ENCODE peak calls at places on chromosomes 7 and 10, in eight cellular contexts. One of them, this sample, is unnamed.
A peak's percentile ranks its signal among the peaks of the same experiment; 100 is the strongest.

GRCh38 chr10:63862860-63863259 is 341.7 kb downstream of the REEP3 start:
- DNase-seq in sciatic nerve: no peak
- DNase-seq in T-helper 2 cell: no peak
- DNase-seq in H4: no peak
- DNase-seq in gastrocnemius medialis: no peak
- DNase-seq in RPMI7951: no peak
- DNase-seq in NCI-H2107: no peak
- DNase-seq in heart right ventricle: no peak
- DNase-seq in this sample: no peak

GRCh38 chr10:117670116-117670515 is 127.6 kb downstream of the EMX2 start:
- DNase-seq in NCI-H2107: no peak
- DNase-seq in heart right ventricle: no peak
- DNase-seq in RPMI7951: no peak
- DNase-seq in H4: no peak
- DNase-seq in T-helper 2 cell: no peak
- DNase-seq in gastrocnemius medialis: no peak
- DNase-seq in sciatic nerve: no peak
- DNase-seq in this sample: no peak

GRCh38 chr7:44307301-44307900 is 18.0 kb downstream of the CAMK2B start:
- DNase-seq in sciatic nerve: peak; percentile 56
- DNase-seq in gastrocnemius medialis: no peak
- DNase-seq in heart right ventricle: no peak
- DNase-seq in RPMI7951: peak; percentile 96
- DNase-seq in T-helper 2 cell: no peak
- DNase-seq in NCI-H2107: no peak
- DNase-seq in H4: peak; percentile 99
- DNase-seq in this sample: no peak

GRCh38 chr10:31929260-31929985 is 792 bp upstream of the ARHGAP12 start:
- DNase-seq in NCI-H2107: no peak
- DNase-seq in RPMI7951: peak; percentile 63
- DNase-seq in heart right ventricle: peak; percentile 45
- DNase-seq in T-helper 2 cell: peak; percentile 18
- DNase-seq in gastrocnemius medialis: peak; percentile 58
- DNase-seq in sciatic nerve: peak; percentile 76
- DNase-seq in H4: peak; percentile 19
- DNase-seq in this sample: peak; percentile 85

GRCh38 chr10:4176500-4177281 is 391.7 kb upstream of the KLF6 start:
- DNase-seq in T-helper 2 cell: no peak
- DNase-seq in sciatic nerve: no peak
- DNase-seq in heart right ventricle: no peak
- DNase-seq in NCI-H2107: no peak
- DNase-seq in H4: no peak
- DNase-seq in RPMI7951: no peak
- DNase-seq in gastrocnemius medialis: no peak
- DNase-seq in this sample: no peak

GRCh38 chr7:99562832-99563231 is 4.4 kb downstream of the ZNF655 start:
- DNase-seq in H4: peak; percentile 97
- DNase-seq in heart right ventricle: no peak
- DNase-seq in NCI-H2107: no peak
- DNase-seq in gastrocnemius medialis: peak; percentile 27
- DNase-seq in sciatic nerve: no peak
- DNase-seq in T-helper 2 cell: no peak
- DNase-seq in RPMI7951: peak; percentile 99
- DNase-seq in this sample: no peak

GRCh38 chr10:133162910-133163856 is 3.2 kb downstream of the KNDC1 start:
- DNase-seq in heart right ventricle: no peak
- DNase-seq in T-helper 2 cell: no peak
- DNase-seq in gastrocnemius medialis: no peak
- DNase-seq in RPMI7951: no peak
- DNase-seq in H4: no peak
- DNase-seq in NCI-H2107: no peak
- DNase-seq in sciatic nerve: peak; percentile 45
- DNase-seq in this sample: peak; percentile 36

GRCh38 chr7:6578114-6579084 is 1.1 kb downstream of the ZDHHC4 start:
- DNase-seq in H4: no peak
- DNase-seq in sciatic nerve: no peak
- DNase-seq in gastrocnemius medialis: no peak
- DNase-seq in heart right ventricle: no peak
- DNase-seq in NCI-H2107: no peak
- DNase-seq in T-helper 2 cell: no peak
- DNase-seq in RPMI7951: no peak
- DNase-seq in this sample: no peak

GRCh38 chr10:101042118-101042517 is 11.1 kb downstream of the SFXN3 start:
- DNase-seq in NCI-H2107: no peak
- DNase-seq in H4: no peak
- DNase-seq in T-helper 2 cell: no peak
- DNase-seq in heart right ventricle: no peak
- DNase-seq in sciatic nerve: no peak
- DNase-seq in gastrocnemius medialis: no peak
- DNase-seq in RPMI7951: no peak
- DNase-seq in this sample: no peak

GRCh38 chr10:126090911-126091728 is 194.8 kb downstream of the FANK1 start:
- DNase-seq in H4: peak; percentile 67
- DNase-seq in RPMI7951: peak; percentile 96
- DNase-seq in NCI-H2107: no peak
- DNase-seq in heart right ventricle: no peak
- DNase-seq in gastrocnemius medialis: no peak
- DNase-seq in T-helper 2 cell: no peak
- DNase-seq in sciatic nerve: no peak
- DNase-seq in this sample: no peak

GRCh38 chr7:98051118-98051744 is 55.4 kb upstream of the LMTK2 start:
- DNase-seq in H4: no peak
- DNase-seq in gastrocnemius medialis: no peak
- DNase-seq in heart right ventricle: no peak
- DNase-seq in sciatic nerve: no peak
- DNase-seq in RPMI7951: no peak
- DNase-seq in T-helper 2 cell: peak; percentile 13
- DNase-seq in NCI-H2107: peak; percentile 42
- DNase-seq in this sample: no peak

GRCh38 chr10:47050618-47051455 is 139.6 kb downstream of the PTPN20 start:
- DNase-seq in gastrocnemius medialis: no peak
- DNase-seq in NCI-H2107: no peak
- DNase-seq in RPMI7951: no peak
- DNase-seq in heart right ventricle: no peak
- DNase-seq in H4: no peak
- DNase-seq in sciatic nerve: peak; percentile 52
- DNase-seq in T-helper 2 cell: no peak
- DNase-seq in this sample: no peak

GRCh38 chr7:97118306-97118917 is 914 bp downstream of the SDHAF3 start:
- DNase-seq in RPMI7951: no peak
- DNase-seq in heart right ventricle: no peak
- DNase-seq in T-helper 2 cell: no peak
- DNase-seq in gastrocnemius medialis: no peak
- DNase-seq in NCI-H2107: no peak
- DNase-seq in sciatic nerve: no peak
- DNase-seq in H4: no peak
- DNase-seq in this sample: no peak

GRCh38 chr10:14623931-14624330 is 150.8 kb downstream of the FAM107B start:
- DNase-seq in heart right ventricle: no peak
- DNase-seq in sciatic nerve: no peak
- DNase-seq in gastrocnemius medialis: no peak
- DNase-seq in T-helper 2 cell: no peak
- DNase-seq in RPMI7951: no peak
- DNase-seq in H4: no peak
- DNase-seq in NCI-H2107: peak; percentile 14
- DNase-seq in this sample: no peak

GRCh38 chr10:43024942-43025700 is 51.7 kb upstream of the RET start:
- DNase-seq in NCI-H2107: no peak
- DNase-seq in H4: no peak
- DNase-seq in T-helper 2 cell: no peak
- DNase-seq in RPMI7951: no peak
- DNase-seq in sciatic nerve: no peak
- DNase-seq in gastrocnemius medialis: no peak
- DNase-seq in heart right ventricle: no peak
- DNase-seq in this sample: no peak

GRCh38 chr7:42214063-42214679 is 22.8 kb downstream of the GLI3 start:
- DNase-seq in sciatic nerve: no peak
- DNase-seq in RPMI7951: no peak
- DNase-seq in H4: no peak
- DNase-seq in gastrocnemius medialis: no peak
- DNase-seq in heart right ventricle: no peak
- DNase-seq in T-helper 2 cell: no peak
- DNase-seq in NCI-H2107: no peak
- DNase-seq in this sample: no peak

GRCh38 chr7:29345590-29345989 is 151.0 kb downstream of the CHN2 start:
- DNase-seq in sciatic nerve: no peak
- DNase-seq in RPMI7951: peak; percentile 15
- DNase-seq in gastrocnemius medialis: no peak
- DNase-seq in NCI-H2107: no peak
- DNase-seq in heart right ventricle: peak; percentile 41
- DNase-seq in H4: peak; percentile 50
- DNase-seq in T-helper 2 cell: no peak
- DNase-seq in this sample: no peak

GRCh38 chr7:52088008-52088787 is 771.6 kb upstream of the COBL start:
- DNase-seq in T-helper 2 cell: no peak
- DNase-seq in heart right ventricle: peak; percentile 11
- DNase-seq in RPMI7951: no peak
- DNase-seq in H4: no peak
- DNase-seq in NCI-H2107: no peak
- DNase-seq in sciatic nerve: no peak
- DNase-seq in gastrocnemius medialis: no peak
- DNase-seq in this sample: no peak

GRCh38 chr7:43123457-43123856 is 11.0 kb downstream of the HECW1 start:
- DNase-seq in gastrocnemius medialis: no peak
- DNase-seq in RPMI7951: no peak
- DNase-seq in T-helper 2 cell: no peak
- DNase-seq in NCI-H2107: no peak
- DNase-seq in sciatic nerve: no peak
- DNase-seq in heart right ventricle: no peak
- DNase-seq in H4: no peak
- DNase-seq in this sample: no peak

GRCh38 chr7:87870471-87870870 is 5.7 kb downstream of the SLC25A40 start:
- DNase-seq in gastrocnemius medialis: no peak
- DNase-seq in heart right ventricle: no peak
- DNase-seq in NCI-H2107: no peak
- DNase-seq in sciatic nerve: no peak
- DNase-seq in RPMI7951: no peak
- DNase-seq in H4: no peak
- DNase-seq in T-helper 2 cell: no peak
- DNase-seq in this sample: no peak

GRCh38 chr10:95336702-95337101 is 45.9 kb upstream of the PDLIM1 start:
- DNase-seq in RPMI7951: no peak
- DNase-seq in T-helper 2 cell: no peak
- DNase-seq in NCI-H2107: no peak
- DNase-seq in heart right ventricle: no peak
- DNase-seq in gastrocnemius medialis: no peak
- DNase-seq in H4: no peak
- DNase-seq in sciatic nerve: no peak
- DNase-seq in this sample: no peak

GRCh38 chr10:7264313-7264741 is 146.5 kb downstream of the SFMBT2 start:
- DNase-seq in T-helper 2 cell: no peak
- DNase-seq in NCI-H2107: no peak
- DNase-seq in gastrocnemius medialis: no peak
- DNase-seq in RPMI7951: peak; percentile 3
- DNase-seq in sciatic nerve: no peak
- DNase-seq in heart right ventricle: no peak
- DNase-seq in H4: no peak
- DNase-seq in this sample: no peak

GRCh38 chr7:74033372-74034311 is 5.7 kb downstream of the ELN start:
- DNase-seq in gastrocnemius medialis: no peak
- DNase-seq in heart right ventricle: peak; percentile 86
- DNase-seq in sciatic nerve: no peak
- DNase-seq in RPMI7951: peak; percentile 93
- DNase-seq in T-helper 2 cell: no peak
- DNase-seq in NCI-H2107: no peak
- DNase-seq in H4: no peak
- DNase-seq in this sample: peak; percentile 92

GRCh38 chr10:35907548-35907947 is 265.5 kb upstream of the FZD8 start:
- DNase-seq in gastrocnemius medialis: no peak
- DNase-seq in H4: no peak
- DNase-seq in sciatic nerve: no peak
- DNase-seq in NCI-H2107: no peak
- DNase-seq in T-helper 2 cell: no peak
- DNase-seq in RPMI7951: no peak
- DNase-seq in heart right ventricle: no peak
- DNase-seq in this sample: no peak

GRCh38 chr7:143177374-143178119 is 5.7 kb upstream of the TAS2R39 start:
- DNase-seq in RPMI7951: no peak
- DNase-seq in sciatic nerve: no peak
- DNase-seq in heart right ventricle: no peak
- DNase-seq in NCI-H2107: no peak
- DNase-seq in H4: no peak
- DNase-seq in T-helper 2 cell: no peak
- DNase-seq in gastrocnemius medialis: no peak
- DNase-seq in this sample: no peak

GRCh38 chr10:3652886-3653285 is 132.1 kb downstream of the KLF6 start:
- DNase-seq in heart right ventricle: no peak
- DNase-seq in NCI-H2107: no peak
- DNase-seq in T-helper 2 cell: no peak
- DNase-seq in sciatic nerve: no peak
- DNase-seq in H4: no peak
- DNase-seq in RPMI7951: peak; percentile 76
- DNase-seq in gastrocnemius medialis: no peak
- DNase-seq in this sample: no peak